ENCODE peak calls at places on chromosome 19, in seven cellular contexts. One of them, this sample, is unnamed.

GRCh38 chr19:6220385-6221191 is 59.2 kb downstream of the MLLT1 start:
- DNase-seq in putamen: no peak
- DNase-seq in stimulated activated CD8-positive, alpha-beta memory T cell treated with anti-CD3 and anti-CD28 coated beads, Interleukin-12 subunit alpha, Interleukin-12 subunit beta, amount 100 ng/mL, for 4 hours: no peak
- DNase-seq in HT1080: no peak
- DNase-seq in stimulated activated CD4-positive, alpha-beta T cell treated with anti-CD3 and anti-CD28 coated beads, Interleukin-4, amount 100 ng/mL, for 1 hour: no peak
- DNase-seq in fibroblast of pulmonary artery: peak
- DNase-seq in GM13976: no peak
- DNase-seq in this sample: no peak

GRCh38 chr19:48310227-48310626 is 15.1 kb upstream of the EMP3 start:
- DNase-seq in stimulated activated CD8-positive, alpha-beta memory T cell treated with anti-CD3 and anti-CD28 coated beads, Interleukin-12 subunit alpha, Interleukin-12 subunit beta, amount 100 ng/mL, for 4 hours: no peak
- DNase-seq in fibroblast of pulmonary artery: no peak
- DNase-seq in stimulated activated CD4-positive, alpha-beta T cell treated with anti-CD3 and anti-CD28 coated beads, Interleukin-4, amount 100 ng/mL, for 1 hour: no peak
- DNase-seq in GM13976: no peak
- DNase-seq in HT1080: no peak
- DNase-seq in putamen: no peak
- DNase-seq in this sample: no peak

GRCh38 chr19:41951686-41952172 is 7.4 kb downstream of the RABAC1 start:
- DNase-seq in HT1080: peak
- DNase-seq in putamen: peak
- DNase-seq in fibroblast of pulmonary artery: peak
- DNase-seq in stimulated activated CD4-positive, alpha-beta T cell treated with anti-CD3 and anti-CD28 coated beads, Interleukin-4, amount 100 ng/mL, for 1 hour: peak
- DNase-seq in stimulated activated CD8-positive, alpha-beta memory T cell treated with anti-CD3 and anti-CD28 coated beads, Interleukin-12 subunit alpha, Interleukin-12 subunit beta, amount 100 ng/mL, for 4 hours: peak
- DNase-seq in GM13976: peak
- DNase-seq in this sample: peak

GRCh38 chr19:4140237-4140711 is 13.2 kb upstream of the CREB3L3 start:
- DNase-seq in GM13976: peak
- DNase-seq in stimulated activated CD4-positive, alpha-beta T cell treated with anti-CD3 and anti-CD28 coated beads, Interleukin-4, amount 100 ng/mL, for 1 hour: no peak
- DNase-seq in putamen: no peak
- DNase-seq in stimulated activated CD8-positive, alpha-beta memory T cell treated with anti-CD3 and anti-CD28 coated beads, Interleukin-12 subunit alpha, Interleukin-12 subunit beta, amount 100 ng/mL, for 4 hours: no peak
- DNase-seq in fibroblast of pulmonary artery: peak
- DNase-seq in HT1080: peak
- DNase-seq in this sample: peak

GRCh38 chr19:50795665-50796073 is 5.5 kb downstream of the ACP4 start:
- DNase-seq in stimulated activated CD4-positive, alpha-beta T cell treated with anti-CD3 and anti-CD28 coated beads, Interleukin-4, amount 100 ng/mL, for 1 hour: no peak
- DNase-seq in putamen: no peak
- DNase-seq in GM13976: no peak
- DNase-seq in stimulated activated CD8-positive, alpha-beta memory T cell treated with anti-CD3 and anti-CD28 coated beads, Interleukin-12 subunit alpha, Interleukin-12 subunit beta, amount 100 ng/mL, for 4 hours: no peak
- DNase-seq in fibroblast of pulmonary artery: no peak
- DNase-seq in HT1080: no peak
- DNase-seq in this sample: no peak

GRCh38 chr19:38142176-38143035 is 81.6 kb downstream of the DPF1 start:
- DNase-seq in stimulated activated CD4-positive, alpha-beta T cell treated with anti-CD3 and anti-CD28 coated beads, Interleukin-4, amount 100 ng/mL, for 1 hour: peak
- DNase-seq in HT1080: peak
- DNase-seq in fibroblast of pulmonary artery: peak
- DNase-seq in stimulated activated CD8-positive, alpha-beta memory T cell treated with anti-CD3 and anti-CD28 coated beads, Interleukin-12 subunit alpha, Interleukin-12 subunit beta, amount 100 ng/mL, for 4 hours: peak
- DNase-seq in putamen: peak
- DNase-seq in GM13976: peak
- DNase-seq in this sample: peak

GRCh38 chr19:55179570-55180484 is at the start of gene SYT5:
- DNase-seq in putamen: peak
- DNase-seq in fibroblast of pulmonary artery: no peak
- DNase-seq in stimulated activated CD4-positive, alpha-beta T cell treated with anti-CD3 and anti-CD28 coated beads, Interleukin-4, amount 100 ng/mL, for 1 hour: peak
- DNase-seq in HT1080: no peak
- DNase-seq in GM13976: peak
- DNase-seq in stimulated activated CD8-positive, alpha-beta memory T cell treated with anti-CD3 and anti-CD28 coated beads, Interleukin-12 subunit alpha, Interleukin-12 subunit beta, amount 100 ng/mL, for 4 hours: no peak
- DNase-seq in this sample: peak

GRCh38 chr19:782195-783043 is 14.8 kb upstream of the PTBP1 start:
- DNase-seq in stimulated activated CD4-positive, alpha-beta T cell treated with anti-CD3 and anti-CD28 coated beads, Interleukin-4, amount 100 ng/mL, for 1 hour: no peak
- DNase-seq in GM13976: no peak
- DNase-seq in putamen: no peak
- DNase-seq in HT1080: peak
- DNase-seq in stimulated activated CD8-positive, alpha-beta memory T cell treated with anti-CD3 and anti-CD28 coated beads, Interleukin-12 subunit alpha, Interleukin-12 subunit beta, amount 100 ng/mL, for 4 hours: no peak
- DNase-seq in fibroblast of pulmonary artery: peak
- DNase-seq in this sample: no peak

GRCh38 chr19:10339380-10339960 is at the start of gene ICAM3:
- DNase-seq in stimulated activated CD4-positive, alpha-beta T cell treated with anti-CD3 and anti-CD28 coated beads, Interleukin-4, amount 100 ng/mL, for 1 hour: peak
- DNase-seq in fibroblast of pulmonary artery: no peak
- DNase-seq in GM13976: peak
- DNase-seq in stimulated activated CD8-positive, alpha-beta memory T cell treated with anti-CD3 and anti-CD28 coated beads, Interleukin-12 subunit alpha, Interleukin-12 subunit beta, amount 100 ng/mL, for 4 hours: peak
- DNase-seq in HT1080: no peak
- DNase-seq in putamen: no peak
- DNase-seq in this sample: peak

GRCh38 chr19:40257096-40257517 is 28.0 kb downstream of the AKT2 start:
- DNase-seq in stimulated activated CD4-positive, alpha-beta T cell treated with anti-CD3 and anti-CD28 coated beads, Interleukin-4, amount 100 ng/mL, for 1 hour: no peak
- DNase-seq in stimulated activated CD8-positive, alpha-beta memory T cell treated with anti-CD3 and anti-CD28 coated beads, Interleukin-12 subunit alpha, Interleukin-12 subunit beta, amount 100 ng/mL, for 4 hours: no peak
- DNase-seq in HT1080: no peak
- DNase-seq in GM13976: no peak
- DNase-seq in putamen: no peak
- DNase-seq in fibroblast of pulmonary artery: no peak
- DNase-seq in this sample: no peak

GRCh38 chr19:29260477-29261317 is 47.7 kb upstream of the UQCRFS1 start:
- DNase-seq in putamen: no peak
- DNase-seq in GM13976: no peak
- DNase-seq in HT1080: peak
- DNase-seq in fibroblast of pulmonary artery: peak
- DNase-seq in stimulated activated CD8-positive, alpha-beta memory T cell treated with anti-CD3 and anti-CD28 coated beads, Interleukin-12 subunit alpha, Interleukin-12 subunit beta, amount 100 ng/mL, for 4 hours: no peak
- DNase-seq in stimulated activated CD4-positive, alpha-beta T cell treated with anti-CD3 and anti-CD28 coated beads, Interleukin-4, amount 100 ng/mL, for 1 hour: peak
- DNase-seq in this sample: peak

GRCh38 chr19:33264881-33265445 is 37.4 kb downstream of the CEBPA start:
- DNase-seq in stimulated activated CD4-positive, alpha-beta T cell treated with anti-CD3 and anti-CD28 coated beads, Interleukin-4, amount 100 ng/mL, for 1 hour: no peak
- DNase-seq in fibroblast of pulmonary artery: no peak
- DNase-seq in HT1080: no peak
- DNase-seq in stimulated activated CD8-positive, alpha-beta memory T cell treated with anti-CD3 and anti-CD28 coated beads, Interleukin-12 subunit alpha, Interleukin-12 subunit beta, amount 100 ng/mL, for 4 hours: no peak
- DNase-seq in putamen: no peak
- DNase-seq in GM13976: no peak
- DNase-seq in this sample: no peak

GRCh38 chr19:54470991-54471782 is 1.9 kb downstream of the CDC42EP5 start:
- DNase-seq in stimulated activated CD8-positive, alpha-beta memory T cell treated with anti-CD3 and anti-CD28 coated beads, Interleukin-12 subunit alpha, Interleukin-12 subunit beta, amount 100 ng/mL, for 4 hours: no peak
- DNase-seq in HT1080: no peak
- DNase-seq in fibroblast of pulmonary artery: no peak
- DNase-seq in GM13976: peak
- DNase-seq in stimulated activated CD4-positive, alpha-beta T cell treated with anti-CD3 and anti-CD28 coated beads, Interleukin-4, amount 100 ng/mL, for 1 hour: no peak
- DNase-seq in putamen: peak
- DNase-seq in this sample: peak

GRCh38 chr19:53365134-53365898 is at the start of gene ZNF525:
- DNase-seq in fibroblast of pulmonary artery: peak
- DNase-seq in stimulated activated CD8-positive, alpha-beta memory T cell treated with anti-CD3 and anti-CD28 coated beads, Interleukin-12 subunit alpha, Interleukin-12 subunit beta, amount 100 ng/mL, for 4 hours: peak
- DNase-seq in stimulated activated CD4-positive, alpha-beta T cell treated with anti-CD3 and anti-CD28 coated beads, Interleukin-4, amount 100 ng/mL, for 1 hour: peak
- DNase-seq in HT1080: peak
- DNase-seq in putamen: peak
- DNase-seq in GM13976: peak
- DNase-seq in this sample: peak

GRCh38 chr19:4310247-4311121 is 6.1 kb downstream of the FSD1 start:
- DNase-seq in stimulated activated CD8-positive, alpha-beta memory T cell treated with anti-CD3 and anti-CD28 coated beads, Interleukin-12 subunit alpha, Interleukin-12 subunit beta, amount 100 ng/mL, for 4 hours: no peak
- DNase-seq in GM13976: no peak
- DNase-seq in putamen: no peak
- DNase-seq in HT1080: no peak
- DNase-seq in fibroblast of pulmonary artery: no peak
- DNase-seq in stimulated activated CD4-positive, alpha-beta T cell treated with anti-CD3 and anti-CD28 coated beads, Interleukin-4, amount 100 ng/mL, for 1 hour: no peak
- DNase-seq in this sample: no peak